ENCODE peak calls at places on chromosomes 6 and 20, in four cellular contexts. V is HepG2, E is GM12878, G is K562. H is an unnamed sample.

GRCh38 chr6:34000281-34000680 is 145.6 kb downstream of the GRM4 start:
- DNase-seq in V (no peak), G (no peak), E (no peak), H (no peak)

GRCh38 chr6:160365117-160365516 is 16.9 kb downstream of the SLC22A3 start:
- DNase-seq in E (no peak), V (no peak), G (no peak), H (no peak)

GRCh38 chr6:135006386-135006914 is 48.2 kb downstream of the HBS1L start:
- DNase-seq in E (no peak), V (no peak), G (peak; percentile 28), H (no peak)

GRCh38 chr20:48234951-48235350 is 449.7 kb upstream of the SULF2 start:
- DNase-seq in V (no peak), G (no peak), E (no peak), H (no peak)

GRCh38 chr6:110317189-110317588 is 41.0 kb downstream of the METTL24 start:
- DNase-seq in V (no peak), E (no peak), G (no peak), H (no peak)

GRCh38 chr6:2916354-2916925 is 13.3 kb upstream of the SERPINB9 start:
- DNase-seq in E (no peak), G (no peak), V (no peak), H (no peak)

GRCh38 chr20:7818477-7818876 is 121.8 kb downstream of the HAO1 start:
- DNase-seq in V (no peak), E (no peak), G (no peak), H (no peak)

GRCh38 chr6:128742900-128743299 is 140.0 kb upstream of the LAMA2 start:
- DNase-seq in E (no peak), G (no peak), V (no peak), H (no peak)

GRCh38 chr6:18586133-18586532 is 199.0 kb downstream of the RNF144B start:
- DNase-seq in V (no peak), G (no peak), E (no peak), H (no peak)

GRCh38 chr6:89566930-89567634 is 71.5 kb downstream of the LYRM2 start:
- DNase-seq in V (peak; percentile 12), E (no peak), G (no peak), H (no peak)

GRCh38 chr6:114253431-114253830 is 89.4 kb downstream of the HS3ST5 start:
- DNase-seq in G (no peak), V (no peak), E (no peak), H (no peak)

GRCh38 chr20:43409041-43409913 is 48.4 kb upstream of the SRSF6 start:
- DNase-seq in E (peak; percentile 7), G (peak; percentile 26), V (peak; percentile 50), H (no peak)

GRCh38 chr6:5190467-5190866 is 70.3 kb downstream of the LYRM4 start:
- DNase-seq in G (no peak), E (no peak), V (peak; percentile 89), H (peak; percentile 60)

GRCh38 chr6:135703621-135704020 is 147.9 kb upstream of the PDE7B start:
- DNase-seq in G (no peak), V (no peak), E (peak; percentile 23), H (no peak)

GRCh38 chr6:93453956-93454355 is 34.6 kb upstream of the EPHA7 start:
- DNase-seq in E (peak; percentile 35), G (no peak), V (no peak), H (no peak)

GRCh38 chr20:19784511-19785172 is 26.6 kb downstream of the RIN2 start:
- DNase-seq in V (peak; percentile 75), G (peak; percentile 32), E (peak; percentile 9), H (peak; percentile 92)

GRCh38 chr6:46376562-46376969 is 114.7 kb downstream of the RCAN2 start:
- DNase-seq in G (no peak), E (peak; percentile 40), V (no peak), H (no peak)

GRCh38 chr20:49886571-49887203 is 28.6 kb downstream of the SPATA2 start:
- DNase-seq in E (no peak), G (no peak), V (no peak), H (no peak)

GRCh38 chr6:44171899-44172546 is 13.4 kb downstream of the CAPN11 start:
- DNase-seq in G (no peak), E (no peak), V (no peak), H (no peak)

GRCh38 chr20:20530428-20531151 is 162.7 kb downstream of the INSM1 start:
- DNase-seq in G (no peak), E (no peak), V (no peak), H (no peak)

GRCh38 chr20:24379116-24379927 is 90.1 kb upstream of the SYNDIG1 start:
- DNase-seq in G (no peak), V (no peak), E (no peak), H (no peak)

GRCh38 chr6:56314683-56315523 is 67.5 kb upstream of the COL21A1 start:
- DNase-seq in V (peak; percentile 47), E (no peak), G (peak; percentile 21), H (peak; percentile 3)

GRCh38 chr6:47242483-47243386 is 67.0 kb downstream of the TNFRSF21 start:
- DNase-seq in V (no peak), E (peak; percentile 72), G (peak; percentile 85), H (peak; percentile 54)

GRCh38 chr6:46175446-46175845 is 4.7 kb upstream of the ENPP5 start:
- DNase-seq in V (no peak), E (peak; percentile 57), G (no peak), H (no peak)

GRCh38 chr6:169868458-169868857 is 117.0 kb downstream of the ERMARD start:
- DNase-seq in V (no peak), E (no peak), G (no peak), H (no peak)

GRCh38 chr20:47159166-47159565 is 197.3 kb downstream of the ZMYND8 start:
- DNase-seq in V (no peak), G (no peak), E (no peak), H (no peak)

GRCh38 chr20:47152078-47152477 is 204.4 kb downstream of the ZMYND8 start:
- DNase-seq in E (no peak), V (peak; percentile 27), G (no peak), H (no peak)

GRCh38 chr20:47160240-47160639 is 196.3 kb downstream of the ZMYND8 start:
- DNase-seq in V (no peak), E (no peak), G (no peak), H (no peak)

GRCh38 chr20:47154089-47154488 is 202.4 kb downstream of the ZMYND8 start:
- DNase-seq in E (no peak), V (no peak), G (no peak), H (no peak)

GRCh38 chr20:47156431-47156841 is 200.1 kb downstream of the ZMYND8 start:
- DNase-seq in V (no peak), G (no peak), E (no peak), H (no peak)
- TF ChIP-seq REST in V (no peak), G (no peak), E (no peak), H (no peak)

DNA sequence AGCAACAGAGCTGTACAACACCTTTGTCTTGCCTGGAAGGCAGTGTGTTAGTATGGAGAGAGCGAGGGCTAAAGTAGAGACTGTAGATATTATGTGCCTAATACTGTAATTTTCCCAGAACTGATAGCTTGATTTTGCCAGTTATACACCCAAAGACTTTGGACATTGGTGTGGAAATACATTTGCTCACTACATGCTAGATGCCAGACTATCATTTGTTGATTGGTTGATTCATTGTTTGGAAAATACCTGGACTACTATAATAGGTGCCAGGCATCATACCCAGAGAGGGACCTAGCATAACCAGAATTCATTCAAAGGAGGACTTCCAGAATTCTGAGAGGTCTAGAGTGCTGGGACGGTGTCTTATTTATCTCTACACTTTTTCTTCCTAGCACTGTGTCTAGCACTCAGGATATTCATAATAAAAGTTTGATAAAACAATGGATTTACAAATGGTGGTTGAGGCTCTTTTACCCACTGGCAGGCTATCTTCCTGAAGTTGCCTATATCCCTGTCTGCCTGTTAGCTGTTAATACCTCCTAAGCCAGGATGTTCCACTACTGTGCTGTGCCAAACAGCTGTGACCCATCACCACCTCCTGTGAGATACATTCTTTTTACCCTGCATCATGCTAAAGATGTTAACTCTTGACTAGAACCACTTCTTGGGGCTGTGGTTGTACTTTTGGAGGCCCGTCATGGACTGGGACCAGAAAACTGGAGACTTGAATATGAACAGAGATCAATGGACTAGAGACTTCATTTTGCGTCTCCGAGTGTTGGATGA is 72.2 kb upstream of the FUCA2 start:
- DNase-seq in G (no peak), V (no peak), E (no peak), H (no peak)
- TF ChIP-seq MYC in G (no peak), V (no peak), E (no peak), H (no peak)

GRCh38 chr6:12878741-12879140 is 162.2 kb downstream of the PHACTR1 start:
- DNase-seq in G (no peak), V (no peak), E (no peak), H (no peak)

GRCh38 chr6:12870033-12870432 is 153.5 kb downstream of the PHACTR1 start:
- DNase-seq in E (no peak), G (no peak), V (no peak), H (no peak)

GRCh38 chr6:12875061-12875460 is 158.5 kb downstream of the PHACTR1 start:
- DNase-seq in G (no peak), V (no peak), E (no peak), H (no peak)

GRCh38 chr6:12873706-12874105 is 157.1 kb downstream of the PHACTR1 start:
- DNase-seq in E (no peak), V (no peak), G (no peak), H (no peak)
- TF ChIP-seq REST in E (no peak), V (no peak), G (no peak), H (no peak)

DNA sequence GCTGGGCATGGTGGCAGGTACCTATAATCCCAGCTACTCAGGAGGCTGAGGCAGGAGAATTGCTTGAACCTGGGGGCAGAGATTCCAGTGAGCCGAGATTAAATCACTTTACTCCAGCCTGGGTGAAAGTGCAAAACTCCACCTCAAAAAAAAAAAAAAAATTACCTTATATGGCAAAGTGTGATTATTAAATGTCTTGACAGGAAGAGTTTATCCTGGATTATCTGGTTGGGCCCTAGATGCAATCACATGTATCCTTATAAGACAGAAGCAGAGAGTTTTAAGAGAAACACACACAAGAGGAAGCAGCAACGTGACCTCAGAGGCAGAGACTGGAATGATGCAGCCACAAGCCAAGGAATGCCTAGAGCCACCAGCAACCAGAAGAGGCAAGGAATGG is 11.0 kb downstream of the ADA start:
- DNase-seq in G (no peak), V (no peak), E (no peak), H (no peak)
- TF ChIP-seq MYC in G (no peak), V (no peak), E (no peak), H (no peak)

H was measured in A549.